ENCODE peak calls at places on chromosomes 7 and 10, in four cellular contexts. One of them, this sample, is unnamed.

GRCh38 chr10:28652101-28652500 is 25.2 kb upstream of the BAMBI start:
- DNase-seq in K562: no peak
- DNase-seq in WTC11: no peak
- DNase-seq in HepG2: no peak
- DNase-seq in this sample: no peak

GRCh38 chr7:69430502-69431145 is 167.7 kb upstream of the AUTS2 start:
- DNase-seq in WTC11: no peak
- DNase-seq in K562: no peak
- DNase-seq in HepG2: no peak
- DNase-seq in this sample: no peak

GRCh38 chr10:761376-761775 is 71.9 kb upstream of the DIP2C start:
- DNase-seq in WTC11: no peak
- DNase-seq in HepG2: no peak
- DNase-seq in K562: no peak
- DNase-seq in this sample: no peak

GRCh38 chr7:55887786-55888185 is 530 bp downstream of the ZNF713 start:
- DNase-seq in WTC11: no peak
- DNase-seq in HepG2: no peak
- DNase-seq in K562: peak
- DNase-seq in this sample: no peak

GRCh38 chr7:124101173-124101768 is 68.4 kb upstream of the TMEM229A start:
- DNase-seq in HepG2: peak
- DNase-seq in K562: peak
- DNase-seq in WTC11: peak
- DNase-seq in this sample: no peak

GRCh38 chr7:105521027-105521730 is 892 bp downstream of the PUS7 start:
- DNase-seq in K562: peak
- DNase-seq in HepG2: peak
- DNase-seq in WTC11: peak
- DNase-seq in this sample: no peak

GRCh38 chr10:62109532-62110293 is 158.9 kb downstream of the RTKN2 start:
- DNase-seq in K562: no peak
- DNase-seq in HepG2: no peak
- DNase-seq in WTC11: no peak
- DNase-seq in this sample: peak

GRCh38 chr10:123995461-123996131 is 97.8 kb downstream of the CHST15 start:
- DNase-seq in HepG2: peak
- DNase-seq in K562: no peak
- DNase-seq in WTC11: peak
- DNase-seq in this sample: no peak

GRCh38 chr10:104614245-104614831 is 26.8 kb upstream of the SORCS3 start:
- DNase-seq in WTC11: peak
- DNase-seq in K562: peak
- DNase-seq in HepG2: peak
- DNase-seq in this sample: no peak

GRCh38 chr10:120262857-120263547 is 194.0 kb upstream of the PLPP4 start:
- DNase-seq in WTC11: no peak
- DNase-seq in K562: no peak
- DNase-seq in HepG2: no peak
- DNase-seq in this sample: peak

GRCh38 chr10:119489572-119490326 is 52.8 kb downstream of the RGS10 start:
- DNase-seq in HepG2: peak
- DNase-seq in K562: peak
- DNase-seq in WTC11: peak
- DNase-seq in this sample: no peak

GRCh38 chr7:45089314-45089891 is 634 bp upstream of the NACAD start:
- DNase-seq in K562: peak
- DNase-seq in HepG2: no peak
- DNase-seq in WTC11: peak
- DNase-seq in this sample: no peak

GRCh38 chr10:13617146-13617545 is 30.4 kb downstream of the PRPF18 start:
- DNase-seq in K562: no peak
- DNase-seq in HepG2: no peak
- DNase-seq in WTC11: no peak
- DNase-seq in this sample: no peak

GRCh38 chr7:4791101-4791737 is 15.8 kb downstream of the AP5Z1 start:
- DNase-seq in HepG2: no peak
- DNase-seq in WTC11: no peak
- DNase-seq in K562: no peak
- DNase-seq in this sample: no peak

GRCh38 chr7:25820432-25821040 is 331.5 kb upstream of the NFE2L3 start:
- DNase-seq in K562: peak
- DNase-seq in HepG2: no peak
- DNase-seq in WTC11: peak
- DNase-seq in this sample: no peak

GRCh38 chr7:64877714-64878610 is 25.1 kb upstream of the ZNF273 start:
- DNase-seq in HepG2: no peak
- DNase-seq in WTC11: no peak
- DNase-seq in K562: peak
- DNase-seq in this sample: no peak

GRCh38 chr10:3527144-3527543 is 257.9 kb downstream of the KLF6 start:
- DNase-seq in K562: no peak
- DNase-seq in HepG2: no peak
- DNase-seq in WTC11: no peak
- DNase-seq in this sample: no peak

GRCh38 chr10:115093776-115094361 is 704 bp downstream of the ATRNL1 start:
- DNase-seq in HepG2: no peak
- DNase-seq in K562: no peak
- DNase-seq in WTC11: peak
- DNase-seq in this sample: no peak

GRCh38 chr10:131312261-131312801 is 810 bp upstream of the TCERG1L start:
- DNase-seq in K562: no peak
- DNase-seq in HepG2: no peak
- DNase-seq in WTC11: peak
- DNase-seq in this sample: no peak

GRCh38 chr7:22403344-22403743 is 46.4 kb upstream of the RAPGEF5 start:
- DNase-seq in HepG2: no peak
- DNase-seq in WTC11: no peak
- DNase-seq in K562: no peak
- DNase-seq in this sample: no peak

GRCh38 chr10:128697437-128697836 is 571.2 kb upstream of the MKI67 start:
- DNase-seq in HepG2: no peak
- DNase-seq in WTC11: no peak
- DNase-seq in K562: no peak
- DNase-seq in this sample: no peak

GRCh38 chr10:73819513-73820093 is 8.2 kb upstream of the NDST2 start:
- DNase-seq in HepG2: no peak
- DNase-seq in WTC11: peak
- DNase-seq in K562: peak
- DNase-seq in this sample: no peak

GRCh38 chr10:132061030-132061429 is 4.7 kb upstream of the JAKMIP3 start:
- DNase-seq in K562: no peak
- DNase-seq in WTC11: no peak
- DNase-seq in HepG2: no peak
- DNase-seq in this sample: no peak

GRCh38 chr10:130400890-130401289 is 264.7 kb downstream of the GLRX3 start:
- DNase-seq in HepG2: no peak
- DNase-seq in WTC11: no peak
- DNase-seq in K562: no peak
- DNase-seq in this sample: no peak

GRCh38 chr10:127364034-127364433 is 167.6 kb upstream of the INSYN2A start:
- DNase-seq in HepG2: no peak
- DNase-seq in WTC11: no peak
- DNase-seq in K562: no peak
- DNase-seq in this sample: no peak

GRCh38 chr10:59839576-59839975 is 66.8 kb downstream of the CCDC6 start:
- DNase-seq in WTC11: no peak
- DNase-seq in K562: no peak
- DNase-seq in HepG2: no peak
- DNase-seq in this sample: no peak
- TF ChIP-seq NR2C2 in WTC11: no peak
- TF ChIP-seq NR2C2 in K562: no peak
- TF ChIP-seq NR2C2 in HepG2: no peak
- TF ChIP-seq NR2C2 in this sample: no peak

GRCh38 chr10:5658871-5659618 is 7.3 kb downstream of the ASB13 start:
- DNase-seq in K562: no peak
- DNase-seq in HepG2: peak
- DNase-seq in WTC11: peak
- DNase-seq in this sample: no peak

GRCh38 chr10:5656737-5657579 is 9.4 kb downstream of the ASB13 start:
- DNase-seq in HepG2: no peak
- DNase-seq in K562: no peak
- DNase-seq in WTC11: no peak
- DNase-seq in this sample: no peak

GRCh38 chr10:5661043-5661442 is 5.4 kb downstream of the ASB13 start:
- DNase-seq in K562: no peak
- DNase-seq in HepG2: no peak
- DNase-seq in WTC11: no peak
- DNase-seq in this sample: no peak

GRCh38 chr10:5662708-5663579 is 3.5 kb downstream of the ASB13 start:
- DNase-seq in WTC11: no peak
- DNase-seq in HepG2: no peak
- DNase-seq in K562: no peak
- DNase-seq in this sample: no peak

GRCh38 chr10:5659702-5660528 is 6.5 kb downstream of the ASB13 start:
- DNase-seq in K562: peak
- DNase-seq in WTC11: no peak
- DNase-seq in HepG2: peak
- DNase-seq in this sample: no peak
- TF ChIP-seq NR2C2 in K562: peak
- TF ChIP-seq NR2C2 in WTC11: no peak
- TF ChIP-seq NR2C2 in HepG2: peak
- TF ChIP-seq NR2C2 in this sample: no peak

DNA sequence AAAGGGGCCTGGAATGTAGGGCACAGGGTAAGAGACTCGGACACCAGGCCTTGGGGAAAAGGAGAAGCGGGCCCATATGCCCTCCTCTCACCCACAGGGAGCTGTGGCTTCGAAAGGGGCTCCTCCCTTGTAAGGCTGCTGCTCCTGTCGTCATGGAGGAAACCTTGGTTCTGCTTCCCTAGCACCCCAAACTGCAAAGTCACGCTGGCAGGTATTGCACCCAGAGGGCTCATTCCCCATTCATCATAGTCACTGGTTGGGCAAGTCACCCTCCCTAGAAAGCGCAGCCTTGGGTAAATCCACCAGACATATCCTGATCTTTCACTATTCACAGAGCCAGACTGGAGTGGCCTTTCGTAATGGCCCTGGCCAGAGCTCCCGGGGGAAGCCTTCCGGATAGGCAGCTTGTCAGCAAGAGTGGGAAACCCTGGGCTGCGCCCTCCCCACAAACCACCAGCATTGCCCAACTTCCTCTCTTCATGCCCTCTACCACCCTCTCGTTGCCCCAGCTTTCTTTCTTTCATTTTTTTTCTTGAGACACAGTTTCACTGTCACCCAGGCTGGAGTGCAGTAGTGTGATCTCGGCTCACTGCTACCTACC is 121.0 kb downstream of the HIP1 start:
- DNase-seq in K562: no peak
- DNase-seq in HepG2: peak
- DNase-seq in WTC11: no peak
- DNase-seq in this sample: peak
- TF ChIP-seq NR2C2 in K562: no peak
- TF ChIP-seq NR2C2 in HepG2: no peak
- TF ChIP-seq NR2C2 in WTC11: no peak
- TF ChIP-seq NR2C2 in this sample: no peak

GRCh38 chr10:121664671-121665070 is 66.4 kb upstream of the FGFR2 start:
- DNase-seq in WTC11: no peak
- DNase-seq in HepG2: no peak
- DNase-seq in K562: no peak
- DNase-seq in this sample: no peak

GRCh38 chr10:121667948-121668335 is 69.7 kb upstream of the FGFR2 start:
- DNase-seq in K562: no peak
- DNase-seq in HepG2: no peak
- DNase-seq in WTC11: no peak
- DNase-seq in this sample: no peak

GRCh38 chr10:121669010-121669366 is 70.7 kb upstream of the FGFR2 start:
- DNase-seq in HepG2: no peak
- DNase-seq in WTC11: no peak
- DNase-seq in K562: no peak
- DNase-seq in this sample: no peak

GRCh38 chr10:121665809-121666208 is 67.6 kb upstream of the FGFR2 start:
- DNase-seq in HepG2: no peak
- DNase-seq in K562: no peak
- DNase-seq in WTC11: no peak
- DNase-seq in this sample: no peak

DNA sequence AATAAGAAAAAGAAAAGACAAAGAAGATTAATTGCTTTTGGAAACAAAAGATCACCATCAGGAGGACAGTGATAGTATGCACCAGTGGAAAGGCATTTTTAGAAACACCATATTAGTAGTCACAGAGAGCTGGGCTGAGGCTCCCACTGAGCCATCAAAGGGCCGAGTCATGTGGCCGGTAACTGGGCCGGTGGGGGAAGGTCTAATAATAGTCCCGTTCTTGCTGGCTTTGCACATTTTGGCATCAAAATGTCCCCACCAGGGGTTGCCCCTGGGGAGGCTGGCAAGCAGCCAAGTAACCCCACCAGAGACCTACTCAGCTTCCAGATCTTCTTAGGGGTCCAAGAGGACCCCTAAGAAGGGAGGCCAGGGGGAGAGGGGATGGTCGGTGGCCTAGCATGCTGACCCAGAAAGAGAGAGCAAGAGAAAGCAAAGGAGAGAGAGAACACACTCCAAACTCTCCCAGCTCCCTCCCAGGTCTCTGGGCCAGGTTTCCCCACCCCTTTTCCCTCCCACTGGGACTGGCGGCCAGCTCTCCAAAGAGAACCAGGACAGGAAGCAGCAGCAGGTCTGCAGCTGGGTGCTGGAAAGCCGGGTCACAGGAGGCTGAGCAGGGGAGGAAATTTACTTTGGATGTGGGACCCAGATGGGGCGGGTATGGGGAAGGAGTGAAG is 70.2 kb upstream of the FGFR2 start:
- DNase-seq in HepG2: no peak
- DNase-seq in K562: no peak
- DNase-seq in WTC11: peak
- DNase-seq in this sample: no peak
- TF ChIP-seq NR2C2 in HepG2: no peak
- TF ChIP-seq NR2C2 in K562: no peak
- TF ChIP-seq NR2C2 in WTC11: no peak
- TF ChIP-seq NR2C2 in this sample: no peak

DNA sequence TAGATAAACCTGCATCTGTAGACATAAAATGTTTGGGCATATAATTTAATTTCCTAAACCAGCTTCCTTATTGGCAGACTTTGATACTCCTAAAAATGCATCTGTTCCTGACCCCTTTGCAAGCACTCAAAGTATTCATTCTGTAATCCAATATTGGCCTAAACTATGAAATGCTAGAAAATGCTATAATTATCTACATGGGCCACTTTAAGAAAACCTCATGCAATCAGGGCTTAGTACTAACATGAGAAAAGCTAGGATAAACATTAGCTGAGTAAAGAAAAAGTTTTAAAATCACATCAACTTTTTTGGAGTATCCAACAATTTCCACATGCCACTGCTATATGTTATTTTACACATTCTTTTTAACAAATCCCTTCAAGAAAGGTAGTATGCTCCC is 57.2 kb downstream of the PARD3 start:
- DNase-seq in K562: no peak
- DNase-seq in HepG2: no peak
- DNase-seq in WTC11: no peak
- DNase-seq in this sample: no peak
- TF ChIP-seq NR2C2 in K562: no peak
- TF ChIP-seq NR2C2 in HepG2: no peak
- TF ChIP-seq NR2C2 in WTC11: no peak
- TF ChIP-seq NR2C2 in this sample: no peak

This sample was measured in GM12878.